ENCODE peak calls at places on chromosomes 6 and 20, in seven cellular contexts. One of them, this sample, is unnamed. For H3K4me1, the result is how much of the 10 kb centered on the place peaks cover.

GRCh38 chr20:35145141-35145564 is 2.0 kb downstream of the EDEM2 start:
- DNase-seq in body of pancreas: peak
- DNase-seq in endothelial cell of umbilical vein: peak
- DNase-seq in adrenal gland: no peak
- DNase-seq in right lobe of liver: no peak
- DNase-seq in A549: peak
- DNase-seq in heart left ventricle: no peak
- DNase-seq in this sample: no peak

GRCh38 chr6:106098383-106099234 is 12.5 kb downstream of the PRDM1 start:
- DNase-seq in heart left ventricle: peak
- DNase-seq in right lobe of liver: no peak
- DNase-seq in endothelial cell of umbilical vein: peak
- DNase-seq in A549: peak
- DNase-seq in body of pancreas: peak
- DNase-seq in adrenal gland: no peak
- DNase-seq in this sample: no peak

GRCh38 chr20:25196701-25197120 is 1.2 kb downstream of the ENTPD6 start:
- DNase-seq in endothelial cell of umbilical vein: no peak
- DNase-seq in adrenal gland: no peak
- DNase-seq in heart left ventricle: no peak
- DNase-seq in body of pancreas: peak
- DNase-seq in A549: no peak
- DNase-seq in right lobe of liver: no peak
- DNase-seq in this sample: no peak

GRCh38 chr20:52747736-52748135 is 224.4 kb upstream of the TSHZ2 start:
- DNase-seq in A549: peak
- DNase-seq in heart left ventricle: no peak
- DNase-seq in adrenal gland: no peak
- DNase-seq in endothelial cell of umbilical vein: no peak
- DNase-seq in body of pancreas: peak
- DNase-seq in right lobe of liver: no peak
- DNase-seq in this sample: no peak

GRCh38 chr20:57388953-57389694 is 2.1 kb upstream of the RBM38 start:
- DNase-seq in body of pancreas: peak
- DNase-seq in heart left ventricle: peak
- DNase-seq in endothelial cell of umbilical vein: peak
- DNase-seq in A549: no peak
- DNase-seq in adrenal gland: peak
- DNase-seq in right lobe of liver: peak
- DNase-seq in this sample: peak

GRCh38 chr6:55983861-55984260 is 108.5 kb upstream of the BMP5 start:
- DNase-seq in endothelial cell of umbilical vein: no peak
- DNase-seq in right lobe of liver: no peak
- DNase-seq in adrenal gland: no peak
- DNase-seq in body of pancreas: no peak
- DNase-seq in A549: no peak
- DNase-seq in heart left ventricle: no peak
- DNase-seq in this sample: no peak

GRCh38 chr6:71190809-71191208 is 97.8 kb upstream of the OGFRL1 start:
- DNase-seq in endothelial cell of umbilical vein: peak
- DNase-seq in A549: peak
- DNase-seq in right lobe of liver: no peak
- DNase-seq in body of pancreas: no peak
- DNase-seq in adrenal gland: no peak
- DNase-seq in heart left ventricle: no peak
- DNase-seq in this sample: no peak

GRCh38 chr6:137866200-137866913 is 702 bp upstream of the TNFAIP3 start:
- DNase-seq in body of pancreas: no peak
- DNase-seq in heart left ventricle: no peak
- DNase-seq in endothelial cell of umbilical vein: peak
- DNase-seq in adrenal gland: no peak
- DNase-seq in right lobe of liver: no peak
- DNase-seq in A549: no peak
- DNase-seq in this sample: peak

GRCh38 chr6:17179246-17180073 is 77.6 kb downstream of the STMND1 start:
- DNase-seq in endothelial cell of umbilical vein: no peak
- DNase-seq in A549: peak
- DNase-seq in heart left ventricle: no peak
- DNase-seq in adrenal gland: no peak
- DNase-seq in right lobe of liver: no peak
- DNase-seq in body of pancreas: no peak
- DNase-seq in this sample: no peak

GRCh38 chr20:33812673-33813462 is 1.7 kb downstream of the CHMP4B start:
- DNase-seq in heart left ventricle: no peak
- DNase-seq in endothelial cell of umbilical vein: peak
- DNase-seq in adrenal gland: no peak
- DNase-seq in A549: no peak
- DNase-seq in body of pancreas: peak
- DNase-seq in right lobe of liver: no peak
- DNase-seq in this sample: no peak

GRCh38 chr6:51535327-51535726 is 552.1 kb downstream of the PKHD1 start:
- DNase-seq in body of pancreas: no peak
- DNase-seq in right lobe of liver: no peak
- DNase-seq in adrenal gland: no peak
- DNase-seq in heart left ventricle: no peak
- DNase-seq in A549: no peak
- DNase-seq in endothelial cell of umbilical vein: no peak
- DNase-seq in this sample: no peak

GRCh38 chr6:32081676-32082075 is 27.5 kb downstream of the TNXB start:
- DNase-seq in endothelial cell of umbilical vein: no peak
- DNase-seq in right lobe of liver: no peak
- DNase-seq in adrenal gland: no peak
- DNase-seq in heart left ventricle: no peak
- DNase-seq in body of pancreas: no peak
- DNase-seq in A549: no peak
- DNase-seq in this sample: no peak

GRCh38 chr20:11993886-11994466 is 76.3 kb downstream of the BTBD3 start:
- DNase-seq in right lobe of liver: no peak
- DNase-seq in adrenal gland: no peak
- DNase-seq in A549: no peak
- DNase-seq in heart left ventricle: no peak
- DNase-seq in body of pancreas: no peak
- DNase-seq in endothelial cell of umbilical vein: no peak
- DNase-seq in this sample: no peak

GRCh38 chr6:11304946-11305345 is 72.5 kb upstream of the NEDD9 start:
- DNase-seq in adrenal gland: no peak
- DNase-seq in heart left ventricle: no peak
- DNase-seq in right lobe of liver: no peak
- DNase-seq in body of pancreas: no peak
- DNase-seq in endothelial cell of umbilical vein: no peak
- DNase-seq in A549: no peak
- DNase-seq in this sample: no peak

GRCh38 chr6:2871102-2871501 is 29.4 kb upstream of the SERPINB1 start:
- DNase-seq in endothelial cell of umbilical vein: no peak
- DNase-seq in body of pancreas: no peak
- DNase-seq in right lobe of liver: no peak
- DNase-seq in adrenal gland: no peak
- DNase-seq in A549: no peak
- DNase-seq in heart left ventricle: no peak
- DNase-seq in this sample: no peak

DNA sequence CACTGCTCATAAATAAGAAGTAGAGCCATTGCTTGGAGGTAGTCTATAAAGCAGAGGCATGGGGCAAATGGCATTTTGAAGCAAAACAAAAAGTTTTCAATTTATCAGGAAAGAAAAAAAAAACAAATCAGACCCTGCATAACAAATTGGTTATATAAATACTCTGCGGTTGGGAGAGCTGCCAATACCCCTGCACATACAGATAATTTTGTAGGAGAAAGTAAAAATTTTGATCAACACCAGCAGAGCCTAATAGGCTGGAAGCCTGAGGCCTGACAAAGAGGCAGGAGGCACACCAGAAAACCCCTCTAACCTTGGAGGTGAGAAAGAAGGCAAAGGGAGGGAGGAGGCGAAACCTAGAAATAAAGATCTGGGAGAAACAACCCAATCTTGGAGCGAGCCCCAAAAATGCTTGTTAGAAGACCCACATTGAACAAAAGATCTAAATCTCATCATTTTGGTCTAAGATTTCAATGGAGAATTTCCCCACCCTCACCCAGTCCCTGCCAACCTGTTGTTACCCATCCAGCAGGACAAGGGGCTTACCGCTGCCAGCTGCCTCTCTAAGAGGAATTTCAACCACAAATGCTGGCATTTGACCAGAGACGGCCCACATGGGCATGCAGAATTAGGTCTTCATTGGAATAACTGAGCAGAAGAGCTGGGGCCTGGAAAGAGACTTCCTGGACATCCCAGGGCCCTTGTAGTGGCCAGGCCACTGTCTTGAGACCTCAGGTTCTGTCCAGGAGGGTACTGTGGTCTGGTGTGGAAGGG is 28.4 kb downstream of the FOXA2 start:
- DNase-seq in body of pancreas: no peak
- DNase-seq in right lobe of liver: no peak
- DNase-seq in adrenal gland: no peak
- DNase-seq in A549: no peak
- DNase-seq in endothelial cell of umbilical vein: no peak
- DNase-seq in heart left ventricle: no peak
- DNase-seq in this sample: no peak
- H3K27ac ChIP-seq in body of pancreas: no peak
- H3K27ac ChIP-seq in right lobe of liver: no peak
- H3K27ac ChIP-seq in adrenal gland: no peak
- H3K27ac ChIP-seq in A549: no peak
- H3K27ac ChIP-seq in endothelial cell of umbilical vein: no peak
- H3K27ac ChIP-seq in heart left ventricle: no peak
- H3K27ac ChIP-seq in this sample: no peak

GRCh38 chr6:155315516-155315871 is 1.2 kb upstream of the TFB1M start:
- DNase-seq in adrenal gland: no peak
- DNase-seq in body of pancreas: no peak
- DNase-seq in A549: no peak
- DNase-seq in heart left ventricle: no peak
- DNase-seq in endothelial cell of umbilical vein: peak
- DNase-seq in right lobe of liver: no peak
- DNase-seq in this sample: no peak
- H3K4me1 ChIP-seq in adrenal gland: under half
- H3K4me1 ChIP-seq in body of pancreas: under half
- H3K4me1 ChIP-seq in A549: under half
- H3K4me1 ChIP-seq in heart left ventricle: under half
- H3K4me1 ChIP-seq in endothelial cell of umbilical vein: under half
- H3K4me1 ChIP-seq in right lobe of liver: under half
- H3K4me1 ChIP-seq in this sample: under half

DNA sequence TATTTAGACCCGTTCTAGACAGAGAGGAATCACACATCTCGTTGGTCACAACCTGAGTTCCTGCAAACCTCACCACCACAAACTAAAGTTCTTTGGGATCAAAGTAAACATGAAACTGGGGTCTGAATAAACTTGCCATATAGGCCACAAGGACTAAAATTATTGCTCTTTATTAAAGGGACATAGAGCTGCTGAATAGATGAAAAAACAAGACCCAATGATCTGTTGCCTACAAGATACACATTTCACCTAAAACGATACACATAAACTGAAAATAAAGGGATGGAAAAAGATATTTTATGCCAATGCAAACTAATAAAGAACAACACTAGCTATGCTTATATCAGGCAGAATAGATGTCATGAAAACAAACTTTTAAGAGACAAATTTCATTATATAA is 623.0 kb downstream of the TBC1D32 start:
- DNase-seq in body of pancreas: no peak
- DNase-seq in heart left ventricle: no peak
- DNase-seq in adrenal gland: no peak
- DNase-seq in A549: no peak
- DNase-seq in endothelial cell of umbilical vein: no peak
- DNase-seq in right lobe of liver: no peak
- DNase-seq in this sample: no peak
- TF ChIP-seq POLR2A in body of pancreas: no peak
- TF ChIP-seq POLR2A in heart left ventricle: no peak
- TF ChIP-seq POLR2A in adrenal gland: no peak
- TF ChIP-seq POLR2A in A549: no peak
- TF ChIP-seq POLR2A in endothelial cell of umbilical vein: no peak
- TF ChIP-seq POLR2A in right lobe of liver: no peak
- TF ChIP-seq POLR2A in this sample: no peak

GRCh38 chr20:47204746-47205122 is 151.8 kb downstream of the ZMYND8 start:
- DNase-seq in endothelial cell of umbilical vein: no peak
- DNase-seq in adrenal gland: no peak
- DNase-seq in right lobe of liver: no peak
- DNase-seq in body of pancreas: no peak
- DNase-seq in A549: no peak
- DNase-seq in heart left ventricle: no peak
- DNase-seq in this sample: no peak
- H3K27ac ChIP-seq in endothelial cell of umbilical vein: no peak
- H3K27ac ChIP-seq in adrenal gland: no peak
- H3K27ac ChIP-seq in right lobe of liver: no peak
- H3K27ac ChIP-seq in body of pancreas: no peak
- H3K27ac ChIP-seq in A549: peak
- H3K27ac ChIP-seq in heart left ventricle: no peak
- H3K27ac ChIP-seq in this sample: no peak

GRCh38 chr6:129696028-129696418 is 14.0 kb downstream of the ARHGAP18 start:
- DNase-seq in endothelial cell of umbilical vein: no peak
- DNase-seq in right lobe of liver: no peak
- DNase-seq in body of pancreas: no peak
- DNase-seq in A549: no peak
- DNase-seq in heart left ventricle: no peak
- DNase-seq in adrenal gland: no peak
- DNase-seq in this sample: no peak
- H3K4me1 ChIP-seq in endothelial cell of umbilical vein: under half
- H3K4me1 ChIP-seq in right lobe of liver: under half
- H3K4me1 ChIP-seq in body of pancreas: half or more
- H3K4me1 ChIP-seq in A549: under half
- H3K4me1 ChIP-seq in heart left ventricle: under half
- H3K4me1 ChIP-seq in adrenal gland: under half
- H3K4me1 ChIP-seq in this sample: under half

GRCh38 chr6:28212510-28213212 is 12.4 kb upstream of the ZSCAN9 start:
- DNase-seq in endothelial cell of umbilical vein: peak
- DNase-seq in right lobe of liver: no peak
- DNase-seq in adrenal gland: peak
- DNase-seq in A549: peak
- DNase-seq in heart left ventricle: no peak
- DNase-seq in body of pancreas: peak
- DNase-seq in this sample: no peak
- TF ChIP-seq POLR2A in endothelial cell of umbilical vein: no peak
- TF ChIP-seq POLR2A in right lobe of liver: no peak
- TF ChIP-seq POLR2A in adrenal gland: no peak
- TF ChIP-seq POLR2A in A549: no peak
- TF ChIP-seq POLR2A in heart left ventricle: no peak
- TF ChIP-seq POLR2A in body of pancreas: no peak
- TF ChIP-seq POLR2A in this sample: no peak

GRCh38 chr20:38834868-38835267 is 29.4 kb downstream of the PPP1R16B start:
- DNase-seq in adrenal gland: no peak
- DNase-seq in endothelial cell of umbilical vein: no peak
- DNase-seq in A549: no peak
- DNase-seq in right lobe of liver: no peak
- DNase-seq in body of pancreas: no peak
- DNase-seq in heart left ventricle: no peak
- DNase-seq in this sample: no peak
- H3K27ac ChIP-seq in adrenal gland: no peak
- H3K27ac ChIP-seq in endothelial cell of umbilical vein: no peak
- H3K27ac ChIP-seq in A549: no peak
- H3K27ac ChIP-seq in right lobe of liver: no peak
- H3K27ac ChIP-seq in body of pancreas: no peak
- H3K27ac ChIP-seq in heart left ventricle: no peak
- H3K27ac ChIP-seq in this sample: no peak

DNA sequence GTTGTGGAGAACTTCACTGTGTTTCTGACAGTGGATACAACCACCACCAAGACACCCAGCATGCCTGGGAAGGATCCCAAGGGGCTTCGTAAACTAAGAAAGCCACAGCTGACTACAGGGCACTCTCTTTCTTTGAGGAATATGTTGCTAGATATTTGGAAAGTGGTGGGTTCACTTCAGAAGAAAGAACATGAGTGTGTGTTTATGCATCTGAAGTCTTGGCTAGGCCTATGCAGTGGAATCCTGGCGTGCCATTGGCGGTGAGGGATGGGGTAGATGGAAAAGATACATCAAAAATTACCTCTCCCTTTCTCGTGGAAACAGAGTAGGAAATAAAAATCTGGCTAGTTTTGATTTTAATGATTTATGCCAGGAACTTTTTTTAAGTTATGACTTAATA is 187.7 kb downstream of the PDE7B start:
- DNase-seq in A549: no peak
- DNase-seq in right lobe of liver: no peak
- DNase-seq in heart left ventricle: no peak
- DNase-seq in body of pancreas: no peak
- DNase-seq in adrenal gland: no peak
- DNase-seq in endothelial cell of umbilical vein: peak
- DNase-seq in this sample: peak
- H3K4me1 ChIP-seq in A549: under half
- H3K4me1 ChIP-seq in right lobe of liver: under half
- H3K4me1 ChIP-seq in heart left ventricle: under half
- H3K4me1 ChIP-seq in body of pancreas: under half
- H3K4me1 ChIP-seq in adrenal gland: under half
- H3K4me1 ChIP-seq in endothelial cell of umbilical vein: half or more
- H3K4me1 ChIP-seq in this sample: under half

This sample was measured in ovary.